ENCODE peak calls at places on chromosomes 12 and 14, in nine cellular contexts. O is RKO; V is glutamatergic neuron; B is NCI-H226; K is DMS153; T is activated effector memory CD4-positive, alpha-beta T cell treated with Interleukin-2 at 50 U/mL for 16 hours; W is GM04503; M is foreskin keratinocyte; A is endothelial cell. G is an unnamed sample.

GRCh38 chr12:70543444-70543843 is 93.8 kb downstream of the PTPRB start:
- DNase-seq in W (peak; percentile 88), M (peak; percentile 94), V (no peak), T (no peak), O (peak; percentile 88), K (no peak), B (peak; percentile 96), A (no peak), G (no peak)

GRCh38 chr14:65637780-65638179 is 225.2 kb downstream of the FUT8 start:
- DNase-seq in K (no peak), A (no peak), T (peak; percentile 1), B (no peak), O (peak; percentile 84), V (no peak), W (no peak), M (peak; percentile 41), G (no peak)

GRCh38 chr12:9039397-9039977 is 50.1 kb downstream of the KLRG1 start:
- DNase-seq in M (peak; percentile 36), K (peak; percentile 7), B (peak; percentile 23), V (no peak), T (no peak), A (no peak), O (peak; percentile 73), W (peak; percentile 4), G (peak; percentile 69)

GRCh38 chr14:100905166-100905565 is 1.6 kb upstream of the RTL1 start:
- DNase-seq in O (no peak), M (no peak), K (no peak), A (no peak), T (no peak), W (no peak), B (no peak), V (no peak), G (peak; percentile 44)

GRCh38 chr12:77388611-77389265 is 323.4 kb upstream of the E2F7 start:
- DNase-seq in T (no peak), O (no peak), W (no peak), B (no peak), A (no peak), V (no peak), M (peak; percentile 52), K (no peak), G (no peak)

GRCh38 chr14:24289649-24290283 is 9.8 kb downstream of the DHRS1 start:
- DNase-seq in T (no peak), A (no peak), W (no peak), M (no peak), V (no peak), K (no peak), O (no peak), B (no peak), G (no peak)

GRCh38 chr12:14833952-14834351 is 9.4 kb downstream of the ART4 start:
- DNase-seq in K (no peak), T (no peak), O (no peak), A (no peak), V (no peak), W (no peak), M (no peak), B (no peak), G (no peak)

GRCh38 chr12:112762753-112763152 is 28.8 kb upstream of the RPH3A start:
- DNase-seq in W (no peak), A (no peak), M (no peak), T (no peak), V (no peak), B (no peak), K (no peak), O (no peak), G (no peak)

GRCh38 chr14:68363841-68364711 is 428.8 kb downstream of the ZFP36L1 start:
- DNase-seq in T (no peak), K (no peak), M (no peak), V (peak; percentile 74), B (no peak), O (no peak), A (peak; percentile 73), W (no peak), G (no peak)

GRCh38 chr12:26751179-26751578 is 81.8 kb downstream of the ITPR2 start:
- DNase-seq in W (no peak), B (no peak), M (no peak), T (no peak), O (no peak), V (no peak), K (no peak), A (no peak), G (no peak)

GRCh38 chr14:82911930-82912329 is 1378.3 kb upstream of the SEL1L start:
- DNase-seq in O (no peak), A (no peak), B (no peak), K (no peak), T (no peak), W (no peak), V (no peak), M (no peak), G (no peak)

GRCh38 chr12:99386907-99387306 is 260.6 kb upstream of the GARIN6 start:
- DNase-seq in K (no peak), A (no peak), O (peak; percentile 74), B (no peak), T (no peak), V (no peak), M (peak; percentile 42), W (peak; percentile 12), G (peak; percentile 3)

GRCh38 chr12:20282411-20282810 is 85.9 kb upstream of the PDE3A start:
- DNase-seq in W (no peak), K (no peak), V (no peak), A (no peak), B (no peak), O (no peak), T (no peak), M (no peak), G (no peak)

GRCh38 chr14:41739203-41739602 is 132.5 kb downstream of the LRFN5 start:
- DNase-seq in W (no peak), K (no peak), O (no peak), B (no peak), A (no peak), M (no peak), T (no peak), V (no peak), G (no peak)

GRCh38 chr12:67592228-67593011 is 56.1 kb upstream of the DYRK2 start:
- DNase-seq in K (peak; percentile 68), W (peak; percentile 23), M (peak; percentile 73), V (no peak), A (no peak), B (peak; percentile 73), O (peak; percentile 14), T (no peak), G (no peak)

GRCh38 chr12:48036818-48037217 is 32.5 kb upstream of the COL2A1 start:
- DNase-seq in A (no peak), O (no peak), V (no peak), M (no peak), T (no peak), W (no peak), K (no peak), B (no peak), G (no peak)

GRCh38 chr14:51931308-51931707 is 58.0 kb upstream of the RTRAF start:
- DNase-seq in V (no peak), K (no peak), T (no peak), O (no peak), B (no peak), W (no peak), A (no peak), M (no peak), G (no peak)

GRCh38 chr14:46063872-46064271 is 587.7 kb downstream of the RPL10L start:
- DNase-seq in A (no peak), M (no peak), T (no peak), B (no peak), K (no peak), V (no peak), O (no peak), W (no peak), G (peak; percentile 0)

GRCh38 chr12:62683724-62684501 is 217.3 kb downstream of the MON2 start:
- DNase-seq in B (no peak), V (no peak), A (no peak), W (peak; percentile 53), M (no peak), O (no peak), K (no peak), T (no peak), G (peak; percentile 41)

GRCh38 chr14:57848353-57848752 is 17.5 kb downstream of the SLC35F4 start:
- DNase-seq in O (peak; percentile 38), V (no peak), K (no peak), M (no peak), B (no peak), T (no peak), W (peak; percentile 26), A (no peak), G (no peak)